ENCODE peak calls at places on chromosomes 3 and 15, in seven cellular contexts. Q is ascending aorta, V is AG09309, N is spleen, T is left ventricle myocardium inferior, F is GM12865, U is AG04450. S is an unnamed sample.

GRCh38 chr3:52196977-52197376 is 983 bp upstream of the ALAS1 start:
- DNase-seq in Q (no peak), V (no peak), N (no peak), T (peak; percentile 30), F (no peak), U (no peak), S (no peak)

GRCh38 chr3:172965256-172965655 is 175.8 kb downstream of the SPATA16 start:
- DNase-seq in Q (no peak), V (peak; percentile 14), N (no peak), T (no peak), F (no peak), U (no peak), S (no peak)

GRCh38 chr3:78604328-78604727 is 1163.5 kb downstream of the ROBO1 start:
- DNase-seq in Q (no peak), V (peak; percentile 40), N (no peak), T (no peak), F (no peak), U (peak; percentile 15), S (peak; percentile 83)

GRCh38 chr3:10511809-10512494 is 6.6 kb upstream of the ATP2B2 start:
- DNase-seq in Q (no peak), V (peak; percentile 27), N (peak; percentile 41), T (no peak), F (no peak), U (peak; percentile 11), S (no peak)

GRCh38 chr3:46913644-46914043 is 36.1 kb downstream of the PTH1R start:
- DNase-seq in Q (peak; percentile 64), V (no peak), N (peak; percentile 55), T (peak; percentile 22), F (no peak), U (no peak), S (no peak)

GRCh38 chr3:101603184-101603583 is 29.2 kb downstream of the PCNP start:
- DNase-seq in Q (no peak), V (no peak), N (no peak), T (no peak), F (no peak), U (no peak), S (no peak)

GRCh38 chr3:176971613-176972174 is 225.6 kb downstream of the TBL1XR1 start:
- DNase-seq in Q (no peak), V (no peak), N (no peak), T (no peak), F (no peak), U (no peak), S (no peak)

GRCh38 chr3:157030712-157031111 is 129.2 kb downstream of the CCNL1 start:
- DNase-seq in Q (no peak), V (no peak), N (no peak), T (no peak), F (no peak), U (no peak), S (no peak)

GRCh38 chr15:33125883-33126535 is 68.5 kb downstream of the FMN1 start:
- DNase-seq in Q (no peak), V (no peak), N (no peak), T (no peak), F (no peak), U (no peak), S (no peak)

GRCh38 chr3:54094926-54095325 is 27.4 kb upstream of the CACNA2D3 start:
- DNase-seq in Q (no peak), V (no peak), N (no peak), T (no peak), F (no peak), U (no peak), S (no peak)

GRCh38 chr3:158977497-158977896 is 175.6 kb downstream of the MFSD1 start:
- DNase-seq in Q (no peak), V (no peak), N (no peak), T (no peak), F (no peak), U (no peak), S (no peak)

GRCh38 chr15:68319997-68320396 is 42.5 kb downstream of the FEM1B start:
- DNase-seq in Q (no peak), V (no peak), N (peak; percentile 32), T (no peak), F (no peak), U (no peak), S (no peak)

GRCh38 chr3:42696356-42697301 is 6.0 kb downstream of the HHATL start:
- DNase-seq in Q (peak; percentile 58), V (no peak), N (no peak), T (no peak), F (no peak), U (no peak), S (no peak)

GRCh38 chr3:170002829-170003228 is 35.0 kb upstream of the GPR160 start:
- DNase-seq in Q (no peak), V (no peak), N (no peak), T (no peak), F (no peak), U (no peak), S (no peak)

GRCh38 chr3:188507244-188507720 is 353.3 kb downstream of the LPP start:
- DNase-seq in Q (no peak), V (peak; percentile 91), N (no peak), T (no peak), F (no peak), U (peak; percentile 87), S (peak; percentile 58)

GRCh38 chr3:170162630-170163029 is 18.9 kb downstream of the PHC3 start:
- DNase-seq in Q (no peak), V (no peak), N (no peak), T (no peak), F (no peak), U (no peak), S (no peak)

GRCh38 chr3:15453501-15453900 is 26.1 kb downstream of the EAF1 start:
- DNase-seq in Q (no peak), V (no peak), N (no peak), T (no peak), F (no peak), U (no peak), S (no peak)

GRCh38 chr15:67241132-67241855 is 13.2 kb downstream of the AAGAB start:
- DNase-seq in Q (no peak), V (no peak), N (no peak), T (no peak), F (peak; percentile 88), U (no peak), S (no peak)

GRCh38 chr3:4802903-4803302 is 176.3 kb upstream of the BHLHE40 start:
- DNase-seq in Q (no peak), V (no peak), N (no peak), T (no peak), F (no peak), U (no peak), S (no peak)

GRCh38 chr3:37867144-37867543 is 5.5 kb downstream of the CTDSPL start:
- DNase-seq in Q (no peak), V (no peak), N (no peak), T (no peak), F (no peak), U (no peak), S (no peak)

GRCh38 chr3:47533481-47533880 is 20.0 kb upstream of the ELP6 start:
- DNase-seq in Q (no peak), V (no peak), N (no peak), T (no peak), F (no peak), U (no peak), S (no peak)

GRCh38 chr3:188573929-188574317 is 420.0 kb downstream of the LPP start:
- DNase-seq in Q (no peak), V (no peak), N (no peak), T (no peak), F (no peak), U (no peak), S (no peak)

GRCh38 chr3:40652072-40652471 is 127.3 kb downstream of the ZNF621 start:
- DNase-seq in Q (no peak), V (no peak), N (no peak), T (no peak), F (no peak), U (no peak), S (no peak)

GRCh38 chr15:35376701-35377100 is 169.3 kb downstream of the DPH6 start:
- DNase-seq in Q (no peak), V (no peak), N (no peak), T (no peak), F (no peak), U (no peak), S (no peak)

GRCh38 chr3:42886294-42886822 is 10.7 kb upstream of the CYP8B1 start:
- DNase-seq in Q (no peak), V (no peak), N (no peak), T (no peak), F (no peak), U (no peak), S (no peak)

GRCh38 chr3:68256635-68257034 is 602.2 kb upstream of the SUCLG2 start:
- DNase-seq in Q (no peak), V (no peak), N (no peak), T (no peak), F (peak; percentile 7), U (no peak), S (no peak)

GRCh38 chr3:96059301-96059700 is 755.1 kb upstream of the EPHA6 start:
- DNase-seq in Q (no peak), V (no peak), N (no peak), T (no peak), F (no peak), U (no peak), S (no peak)
- H3K4me3 ChIP-seq in Q (no peak overlapping the region), V (no peak overlapping the region), N (no peak overlapping the region), T (no peak overlapping the region), F (no peak overlapping the region), U (no peak overlapping the region), S (no peak overlapping the region)

GRCh38 chr3:146547235-146547835 is 2.9 kb upstream of the PLSCR1 start:
- DNase-seq in Q (no peak), V (no peak), N (no peak), T (no peak), F (no peak), U (no peak), S (no peak)
- TF ChIP-seq CTCF in Q (no peak), V (no peak), N (no peak), T (no peak), F (no peak), U (no peak), S (no peak)

DNA sequence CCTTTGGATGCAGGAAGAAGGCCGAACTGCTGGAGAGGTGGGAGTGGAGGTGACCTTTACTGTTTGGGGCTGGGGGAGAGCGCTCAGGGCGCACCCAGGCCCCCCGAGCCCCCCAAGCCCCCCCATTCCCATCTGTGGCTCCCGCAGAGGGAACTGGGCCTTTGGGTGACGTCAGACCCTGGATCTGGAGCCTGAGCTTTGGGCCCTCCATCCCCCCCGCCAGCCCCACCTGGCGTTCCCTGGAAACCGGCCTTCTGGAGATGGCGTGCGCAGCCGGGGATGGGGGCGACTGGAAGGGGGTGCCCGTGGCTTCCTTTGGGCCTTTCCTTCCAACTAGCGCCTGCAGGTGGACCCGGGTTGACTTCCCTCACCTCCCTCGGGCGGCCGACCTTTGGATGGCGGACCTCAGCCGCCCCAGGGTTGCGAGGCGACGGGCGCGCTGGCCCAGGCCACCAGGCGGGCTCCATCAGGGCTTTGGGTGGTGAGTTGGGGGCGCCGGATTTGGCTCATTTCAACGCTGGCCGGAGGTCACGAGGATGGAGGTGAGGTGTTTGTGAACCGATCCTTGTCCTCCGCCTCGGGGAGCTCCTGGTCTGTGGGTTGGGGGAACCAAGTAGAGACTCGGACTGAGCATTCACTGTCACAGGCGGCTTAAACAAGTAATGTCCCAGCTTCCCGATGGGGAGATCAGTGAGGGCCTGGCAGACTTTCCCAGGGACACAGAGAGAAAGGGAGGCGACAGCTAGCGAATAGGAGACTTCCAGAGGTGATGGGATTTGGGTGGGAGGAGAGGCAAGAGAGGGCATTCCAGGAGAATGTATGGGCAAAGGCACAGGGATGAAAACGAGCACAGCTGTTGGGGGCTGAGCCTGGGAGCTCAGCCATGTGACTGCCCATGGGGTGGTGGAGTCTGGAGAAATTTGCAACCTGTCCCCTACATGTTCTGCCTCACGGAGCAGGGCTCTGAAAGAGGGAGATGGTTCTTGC is 709 bp downstream of the SCAMP5 start:
- DNase-seq in Q (no peak), V (no peak), N (peak; percentile 66), T (no peak), F (no peak), U (no peak), S (no peak)
- H3K4me3 ChIP-seq in Q (peak overlapping the region; percentile 73), V (peak overlapping the region; percentile 74), N (peak overlapping the region; percentile 59), T (peak overlapping the region; percentile 77), F (peak overlapping the region; percentile 70), U (peak overlapping the region; percentile 71), S (peak overlapping the region; percentile 75)

GRCh38 chr3:174440741-174441587 is 418.2 kb upstream of the NAALADL2 start:
- DNase-seq in Q (peak; percentile 91), V (peak; percentile 80), N (peak; percentile 86), T (peak; percentile 83), F (peak; percentile 73), U (peak; percentile 79), S (peak; percentile 58)
- TF ChIP-seq CTCF in Q (no peak), V (no peak), N (no peak), T (no peak), F (no peak), U (no peak), S (no peak)